ENCODE peak calls at places on chromosomes 13 and 19, in four cellular contexts. One of them, this sample, is unnamed.
A peak's percentile ranks its signal among the peaks of the same experiment; 100 is the strongest.

GRCh38 chr19:40813182-40813581 is 14.2 kb downstream of the EGLN2 start:
- DNase-seq in CD4-positive, alpha-beta T cell: no peak
- DNase-seq in heart left ventricle: no peak
- DNase-seq in ascending aorta: no peak
- DNase-seq in this sample: no peak

GRCh38 chr13:87671031-87671823 is at the start of gene SLITRK5:
- DNase-seq in CD4-positive, alpha-beta T cell: peak; percentile 46
- DNase-seq in heart left ventricle: peak; percentile 60
- DNase-seq in ascending aorta: peak; percentile 75
- DNase-seq in this sample: peak; percentile 76

GRCh38 chr13:31773538-31773937 is 34.2 kb downstream of the RXFP2 start:
- DNase-seq in CD4-positive, alpha-beta T cell: no peak
- DNase-seq in heart left ventricle: no peak
- DNase-seq in ascending aorta: no peak
- DNase-seq in this sample: no peak

GRCh38 chr13:26529441-26529840 is 28.0 kb upstream of the WASF3 start:
- DNase-seq in CD4-positive, alpha-beta T cell: no peak
- DNase-seq in heart left ventricle: peak; percentile 10
- DNase-seq in ascending aorta: no peak
- DNase-seq in this sample: no peak

GRCh38 chr19:46579286-46579944 is 21.7 kb upstream of the CALM3 start:
- DNase-seq in CD4-positive, alpha-beta T cell: peak; percentile 19
- DNase-seq in heart left ventricle: no peak
- DNase-seq in ascending aorta: no peak
- DNase-seq in this sample: no peak

GRCh38 chr13:98370806-98371553 is 193.9 kb upstream of the RNF113B start:
- DNase-seq in CD4-positive, alpha-beta T cell: no peak
- DNase-seq in heart left ventricle: peak; percentile 42
- DNase-seq in ascending aorta: no peak
- DNase-seq in this sample: no peak

GRCh38 chr13:51912091-51912490 is 50.3 kb downstream of the CCDC70 start:
- DNase-seq in CD4-positive, alpha-beta T cell: no peak
- DNase-seq in heart left ventricle: no peak
- DNase-seq in ascending aorta: no peak
- DNase-seq in this sample: no peak

GRCh38 chr13:113933901-113934300 is 40.0 kb downstream of the C13orf46 start:
- DNase-seq in CD4-positive, alpha-beta T cell: no peak
- DNase-seq in heart left ventricle: no peak
- DNase-seq in ascending aorta: no peak
- DNase-seq in this sample: peak; percentile 55

GRCh38 chr13:87872813-87873212 is 201.6 kb downstream of the SLITRK5 start:
- DNase-seq in CD4-positive, alpha-beta T cell: no peak
- DNase-seq in heart left ventricle: no peak
- DNase-seq in ascending aorta: no peak
- DNase-seq in this sample: no peak

GRCh38 chr19:48271531-48272151 is 1.8 kb downstream of the ZNF114 start:
- DNase-seq in CD4-positive, alpha-beta T cell: no peak
- DNase-seq in heart left ventricle: peak; percentile 39
- DNase-seq in ascending aorta: peak; percentile 52
- DNase-seq in this sample: no peak

GRCh38 chr13:24007979-24008620 is 110.8 kb upstream of the C1QTNF9B start:
- DNase-seq in CD4-positive, alpha-beta T cell: no peak
- DNase-seq in heart left ventricle: no peak
- DNase-seq in ascending aorta: no peak
- DNase-seq in this sample: no peak

GRCh38 chr13:90321281-90321931 is 1026.1 kb upstream of the MIR17HG start:
- DNase-seq in CD4-positive, alpha-beta T cell: no peak
- DNase-seq in heart left ventricle: no peak
- DNase-seq in ascending aorta: no peak
- DNase-seq in this sample: no peak

GRCh38 chr19:42131149-42132029 is 857 bp downstream of the POU2F2 start:
- DNase-seq in CD4-positive, alpha-beta T cell: no peak
- DNase-seq in heart left ventricle: no peak
- DNase-seq in ascending aorta: no peak
- DNase-seq in this sample: no peak

GRCh38 chr19:18683955-18684641 is 618 bp downstream of the CRTC1 start:
- DNase-seq in CD4-positive, alpha-beta T cell: no peak
- DNase-seq in heart left ventricle: no peak
- DNase-seq in ascending aorta: no peak
- DNase-seq in this sample: no peak

GRCh38 chr19:18685597-18686164 is 2.2 kb downstream of the CRTC1 start:
- DNase-seq in CD4-positive, alpha-beta T cell: no peak
- DNase-seq in heart left ventricle: no peak
- DNase-seq in ascending aorta: no peak
- DNase-seq in this sample: no peak

GRCh38 chr19:18684642-18684993 is 1.1 kb downstream of the CRTC1 start:
- DNase-seq in CD4-positive, alpha-beta T cell: no peak
- DNase-seq in heart left ventricle: no peak
- DNase-seq in ascending aorta: no peak
- DNase-seq in this sample: no peak

GRCh38 chr19:18682807-18683108 is 722 bp upstream of the CRTC1 start:
- DNase-seq in CD4-positive, alpha-beta T cell: no peak
- DNase-seq in heart left ventricle: no peak
- DNase-seq in ascending aorta: no peak
- DNase-seq in this sample: no peak

GRCh38 chr19:18683109-18683954 is at the start of gene CRTC1:
- DNase-seq in CD4-positive, alpha-beta T cell: peak; percentile 95
- DNase-seq in heart left ventricle: peak; percentile 91
- DNase-seq in ascending aorta: peak; percentile 92
- DNase-seq in this sample: peak; percentile 90
- H3K27ac ChIP-seq in CD4-positive, alpha-beta T cell: peak within 1 kb of the TSS; percentile 29
- H3K27ac ChIP-seq in heart left ventricle: peak within 1 kb of the TSS; percentile 86
- H3K27ac ChIP-seq in ascending aorta: peak within 1 kb of the TSS; percentile 62
- H3K27ac ChIP-seq in this sample: peak within 1 kb of the TSS; percentile 88

DNA sequence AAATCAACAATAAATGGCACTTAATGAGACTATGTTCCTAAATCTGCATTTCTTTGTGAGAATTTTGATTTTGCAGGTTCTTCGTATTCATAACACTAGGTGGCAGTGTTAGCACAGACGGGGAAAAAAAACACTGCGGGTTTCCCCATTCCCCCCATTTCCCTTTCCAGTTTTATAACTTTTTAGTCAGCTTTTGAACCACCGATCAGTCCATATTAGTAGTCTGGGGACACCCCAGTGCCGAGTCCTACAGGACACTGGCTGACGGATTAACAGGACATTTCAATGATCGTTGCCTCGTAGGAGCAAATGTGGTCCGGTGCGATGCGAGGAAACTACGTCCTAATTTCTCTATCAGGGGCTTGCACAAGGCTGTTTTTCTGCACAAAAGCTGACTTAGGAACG is 234.3 kb downstream of the LMO7 start:
- DNase-seq in CD4-positive, alpha-beta T cell: peak; percentile 2
- DNase-seq in heart left ventricle: no peak
- DNase-seq in ascending aorta: no peak
- DNase-seq in this sample: no peak
- TF ChIP-seq CTCF in CD4-positive, alpha-beta T cell: peak; percentile 86
- TF ChIP-seq CTCF in heart left ventricle: peak; percentile 67
- TF ChIP-seq CTCF in ascending aorta: peak; percentile 77
- TF ChIP-seq CTCF in this sample: peak; percentile 71

DNA sequence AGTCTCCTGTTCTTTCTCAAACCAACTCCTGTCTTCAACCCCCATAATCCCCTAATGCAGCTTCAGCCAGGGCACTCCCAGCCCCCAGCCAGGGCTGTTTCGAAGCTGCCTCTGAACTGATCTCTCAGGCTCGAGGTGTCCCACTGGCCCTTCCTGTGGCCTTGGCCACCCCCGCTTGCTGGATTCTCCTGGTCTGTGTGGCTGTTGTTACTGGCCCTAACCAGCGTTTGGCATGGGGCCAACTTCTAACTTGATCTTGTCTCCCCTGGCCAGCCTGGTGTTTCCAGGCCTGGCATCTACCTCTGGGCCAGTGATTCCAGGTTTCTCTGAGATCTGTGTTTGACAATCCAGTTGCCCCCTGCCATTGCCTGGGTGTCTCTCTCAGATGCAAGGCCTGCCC is 11.0 kb downstream of the XAB2 start:
- DNase-seq in CD4-positive, alpha-beta T cell: no peak
- DNase-seq in heart left ventricle: no peak
- DNase-seq in ascending aorta: no peak
- DNase-seq in this sample: no peak
- H3K27ac ChIP-seq in CD4-positive, alpha-beta T cell: no peak overlapping the region
- H3K27ac ChIP-seq in heart left ventricle: no peak overlapping the region
- H3K27ac ChIP-seq in ascending aorta: no peak overlapping the region
- H3K27ac ChIP-seq in this sample: no peak overlapping the region

DNA sequence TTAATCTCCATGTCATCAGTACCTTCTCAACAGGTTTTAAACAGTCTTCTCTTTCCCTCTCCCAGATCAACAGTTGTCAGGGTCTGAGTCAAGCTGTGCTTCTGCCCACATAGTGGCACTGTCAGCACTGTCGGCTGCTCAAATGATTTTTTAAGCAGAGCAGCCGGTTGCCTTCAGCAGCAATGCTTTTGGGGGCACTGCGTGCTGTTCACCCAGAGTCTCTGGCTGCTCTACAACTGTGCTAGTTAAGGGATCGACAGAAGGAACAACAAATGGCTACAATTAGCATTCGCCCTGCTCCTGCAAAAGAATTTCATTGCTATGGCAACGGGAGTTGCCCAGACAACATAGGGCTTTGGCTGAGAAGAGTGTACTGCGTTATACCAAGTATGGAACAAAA is 412.9 kb downstream of the DIAPH3 start:
- DNase-seq in CD4-positive, alpha-beta T cell: no peak
- DNase-seq in heart left ventricle: no peak
- DNase-seq in ascending aorta: no peak
- DNase-seq in this sample: no peak
- TF ChIP-seq CTCF in CD4-positive, alpha-beta T cell: no peak
- TF ChIP-seq CTCF in heart left ventricle: no peak
- TF ChIP-seq CTCF in ascending aorta: no peak
- TF ChIP-seq CTCF in this sample: no peak

DNA sequence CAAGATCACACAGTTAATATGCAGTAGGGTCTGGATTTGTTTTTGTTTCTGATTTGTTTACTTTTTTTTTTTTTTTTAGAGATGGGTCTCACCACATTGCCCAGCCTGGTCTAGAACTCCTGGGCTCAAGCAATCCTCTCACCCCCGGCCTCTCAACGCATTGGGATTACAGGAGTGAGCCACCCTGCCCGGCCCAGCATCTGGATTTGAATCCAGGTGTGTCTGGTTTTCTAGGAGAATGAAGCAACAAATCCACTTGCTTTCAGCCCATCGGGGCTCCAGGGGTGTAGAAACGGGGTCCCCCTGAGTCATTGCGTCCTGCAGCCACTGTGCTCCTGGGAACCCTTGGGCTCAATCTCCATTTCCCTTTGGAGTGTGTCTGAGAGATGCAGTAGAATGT is 6.6 kb downstream of the CACNG8 start:
- DNase-seq in CD4-positive, alpha-beta T cell: no peak
- DNase-seq in heart left ventricle: no peak
- DNase-seq in ascending aorta: no peak
- DNase-seq in this sample: no peak
- H3K27ac ChIP-seq in CD4-positive, alpha-beta T cell: no peak overlapping the region
- H3K27ac ChIP-seq in heart left ventricle: no peak overlapping the region
- H3K27ac ChIP-seq in ascending aorta: no peak overlapping the region
- H3K27ac ChIP-seq in this sample: no peak overlapping the region